ENCODE peak calls at places on chromosomes 11 and 22, in six cellular contexts. H, Z, G, M, X and F are unnamed samples.
A peak's percentile ranks its signal among the peaks of the same experiment; 100 is the strongest.

GRCh38 chr22:46023558-46023981 is 46.6 kb upstream of the WNT7B start:
- DNase-seq in H (peak; percentile 69), Z (no peak), G (no peak), M (no peak), X (no peak), F (no peak)

GRCh38 chr22:39574779-39575551 is 4.4 kb downstream of the CACNA1I start:
- DNase-seq in H (peak; percentile 96), Z (peak; percentile 86), G (peak; percentile 80), M (no peak), X (peak; percentile 68), F (no peak)

GRCh38 chr11:132405728-132406127 is 1035.3 kb downstream of the NTM start:
- DNase-seq in H (peak; percentile 16), Z (no peak), G (no peak), M (peak; percentile 31), X (no peak), F (no peak)

GRCh38 chr11:110735431-110736157 is 23.4 kb upstream of the ARHGAP20 start:
- DNase-seq in H (no peak), Z (no peak), G (no peak), M (no peak), X (no peak), F (no peak)

GRCh38 chr22:31329029-31329428 is 17.1 kb downstream of the PATZ1 start:
- DNase-seq in H (no peak), Z (no peak), G (no peak), M (no peak), X (no peak), F (no peak)

GRCh38 chr11:106642331-106642730 is 375.9 kb downstream of the GUCY1A2 start:
- DNase-seq in H (no peak), Z (peak; percentile 61), G (no peak), M (no peak), X (no peak), F (no peak)

GRCh38 chr11:10777806-10778205 is 26.8 kb downstream of the CTR9 start:
- DNase-seq in H (peak; percentile 24), Z (no peak), G (no peak), M (no peak), X (no peak), F (no peak)

GRCh38 chr11:73579641-73580434 is 18.1 kb downstream of the FAM168A start:
- DNase-seq in H (peak; percentile 10), Z (no peak), G (no peak), M (no peak), X (no peak), F (no peak)

GRCh38 chr11:47991266-47991830 is 11.0 kb downstream of the PTPRJ start:
- DNase-seq in H (no peak), Z (peak; percentile 49), G (no peak), M (peak; percentile 26), X (peak; percentile 59), F (no peak)

GRCh38 chr11:45885274-45885920 is at the start of gene MAPK8IP1:
- DNase-seq in H (peak; percentile 64), Z (peak; percentile 41), G (no peak), M (peak; percentile 94), X (peak; percentile 83), F (peak; percentile 76)

GRCh38 chr11:45887587-45887986 is 2.1 kb downstream of the MAPK8IP1 start:
- DNase-seq in H (no peak), Z (no peak), G (no peak), M (no peak), X (no peak), F (no peak)

GRCh38 chr11:45884596-45885185 is 760 bp upstream of the MAPK8IP1 start:
- DNase-seq in H (no peak), Z (no peak), G (no peak), M (no peak), X (no peak), F (no peak)

GRCh38 chr11:45886816-45887520 is 1.5 kb downstream of the MAPK8IP1 start:
- DNase-seq in H (no peak), Z (no peak), G (no peak), M (no peak), X (no peak), F (no peak)

GRCh38 chr11:45885921-45886721 is 670 bp downstream of the MAPK8IP1 start:
- DNase-seq in H (no peak), Z (no peak), G (no peak), M (peak; percentile 64), X (no peak), F (no peak)
- TF ChIP-seq EZH2 in H (no peak), Z (no peak), G (no peak), M (peak; percentile 28), X (no peak), F (no peak)

GRCh38 chr22:20919718-20920117 is 2.5 kb downstream of the CRKL start:
- DNase-seq in H (peak; percentile 37), Z (no peak), G (no peak), M (no peak), X (no peak), F (no peak)

GRCh38 chr22:20918663-20919220 is 1.5 kb downstream of the CRKL start:
- DNase-seq in H (peak; percentile 42), Z (no peak), G (no peak), M (peak; percentile 14), X (peak; percentile 19), F (no peak)

GRCh38 chr22:20922141-20922751 is 5.0 kb downstream of the CRKL start:
- DNase-seq in H (peak; percentile 38), Z (peak; percentile 38), G (no peak), M (no peak), X (no peak), F (no peak)

GRCh38 chr22:20916916-20917810 is at the start of gene CRKL:
- DNase-seq in H (peak; percentile 99), Z (peak; percentile 95), G (peak; percentile 94), M (peak; percentile 99), X (peak; percentile 99), F (peak; percentile 97)

DNA sequence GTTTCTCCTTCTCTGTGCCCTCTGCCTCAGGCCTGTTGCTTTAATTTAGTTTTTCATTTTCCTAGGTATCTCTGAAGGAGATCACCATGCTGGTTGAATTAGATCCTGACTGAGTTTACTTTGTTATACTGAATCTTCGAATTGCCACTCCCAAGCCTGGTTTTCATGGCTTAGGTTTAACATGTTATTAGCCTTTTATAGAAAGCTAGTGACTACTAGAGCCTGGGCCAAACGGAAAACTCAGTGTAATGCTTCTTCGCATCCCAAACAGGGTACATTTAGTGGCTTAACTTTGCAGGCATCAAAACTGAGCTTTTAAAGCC is 3.6 kb downstream of the CRKL start:
- DNase-seq in H (no peak), Z (no peak), G (no peak), M (no peak), X (no peak), F (no peak)
- TF ChIP-seq EZH2phosphoT487 in H (no peak), Z (no peak), G (no peak), M (no peak), X (no peak), F (no peak)

GRCh38 chr22:38080468-38080846 is 3.5 kb downstream of the SLC16A8 start:
- DNase-seq in H (no peak), Z (no peak), G (no peak), M (no peak), X (no peak), F (no peak)

GRCh38 chr22:38080847-38081635 is 2.9 kb downstream of the SLC16A8 start:
- DNase-seq in H (peak; percentile 67), Z (peak; percentile 35), G (no peak), M (peak; percentile 74), X (peak; percentile 72), F (no peak)

GRCh38 chr22:38081636-38081940 is 2.4 kb downstream of the SLC16A8 start:
- DNase-seq in H (no peak), Z (no peak), G (no peak), M (no peak), X (no peak), F (no peak)

GRCh38 chr22:38082986-38083710 is 836 bp downstream of the SLC16A8 start:
- DNase-seq in H (no peak), Z (no peak), G (no peak), M (no peak), X (no peak), F (no peak)

GRCh38 chr22:38081941-38082828 is 1.8 kb downstream of the SLC16A8 start:
- DNase-seq in H (no peak), Z (no peak), G (no peak), M (no peak), X (no peak), F (no peak)
- TF ChIP-seq EZH2 in H (no peak), Z (no peak), G (no peak), M (no peak), X (no peak), F (no peak)

GRCh38 chr11:128409476-128409875 is 177.9 kb downstream of the ETS1 start:
- DNase-seq in H (peak; percentile 92), Z (peak; percentile 96), G (no peak), M (no peak), X (no peak), F (no peak)
- TF ChIP-seq EZH2phosphoT487 in H (no peak), Z (no peak), G (no peak), M (no peak), X (no peak), F (no peak)

GRCh38 chr11:129375731-129376657 is at the start of gene BARX2:
- DNase-seq in H (peak; percentile 86), Z (peak; percentile 86), G (peak; percentile 26), M (peak; percentile 91), X (peak; percentile 89), F (peak; percentile 79)
- TF ChIP-seq EZH2 in H (no peak), Z (no peak), G (no peak), M (no peak), X (no peak), F (no peak)

GRCh38 chr22:43110444-43110926 is at the start of gene BIK:
- DNase-seq in H (peak; percentile 44), Z (peak; percentile 44), G (no peak), M (peak; percentile 85), X (peak; percentile 68), F (peak; percentile 61)

GRCh38 chr22:43109921-43110443 is 568 bp upstream of the BIK start:
- DNase-seq in H (peak; percentile 20), Z (no peak), G (no peak), M (peak; percentile 64), X (no peak), F (no peak)

GRCh38 chr22:43110927-43111623 is 525 bp downstream of the BIK start:
- DNase-seq in H (peak; percentile 11), Z (peak; percentile 35), G (no peak), M (peak; percentile 58), X (peak; percentile 69), F (peak; percentile 34)

GRCh38 chr22:43106302-43106701 is 4.2 kb upstream of the BIK start:
- DNase-seq in H (no peak), Z (no peak), G (no peak), M (peak; percentile 27), X (no peak), F (no peak)

GRCh38 chr22:43109511-43109910 is 1.0 kb upstream of the BIK start:
- DNase-seq in H (no peak), Z (no peak), G (no peak), M (no peak), X (no peak), F (no peak)
- TF ChIP-seq EZH2phosphoT487 in H (no peak), Z (no peak), G (no peak), M (no peak), X (no peak), F (no peak)